ENCODE peak calls at places on chromosomes 12 and 14, in four cellular contexts. H is A172, D is fibroblast of pulmonary artery, E is AG09319. G is an unnamed sample.

GRCh38 chr12:4388032-4388431 is 8.5 kb upstream of the FGF23 start:
- DNase-seq in H (no peak), D (no peak), E (no peak), G (no peak)

GRCh38 chr12:105013892-105014291 is 27.8 kb downstream of the NOPCHAP1 start:
- DNase-seq in H (peak), D (no peak), E (no peak), G (peak)

GRCh38 chr12:111409403-111410228 is 3.9 kb downstream of the SH2B3 start:
- DNase-seq in H (peak), D (peak), E (no peak), G (no peak)

GRCh38 chr12:31234955-31235867 is 90.7 kb downstream of the SINHCAF start:
- DNase-seq in H (peak), D (peak), E (no peak), G (no peak)

GRCh38 chr12:45966486-45966885 is 23.9 kb downstream of the SCAF11 start:
- DNase-seq in H (peak), D (peak), E (no peak), G (peak)

GRCh38 chr12:89117448-89118034 is 234.8 kb downstream of the DUSP6 start:
- DNase-seq in H (peak), D (peak), E (no peak), G (no peak)

GRCh38 chr14:42316746-42317145 is 710.1 kb downstream of the LRFN5 start:
- DNase-seq in H (no peak), D (no peak), E (no peak), G (no peak)

GRCh38 chr14:45610303-45610702 is 357.3 kb upstream of the MIS18BP1 start:
- DNase-seq in H (peak), D (peak), E (no peak), G (no peak)

GRCh38 chr14:91405241-91405721 is 12.3 kb downstream of the CCDC88C start:
- DNase-seq in H (no peak), D (no peak), E (no peak), G (no peak)

GRCh38 chr14:28596336-28596735 is 170.3 kb upstream of the FOXG1 start:
- DNase-seq in H (no peak), D (peak), E (no peak), G (peak)

GRCh38 chr14:103581206-103581605 is 18.4 kb downstream of the COA8 start:
- DNase-seq in H (no peak), D (no peak), E (no peak), G (no peak)

GRCh38 chr14:77760381-77761204 is at the start of gene SNW1:
- DNase-seq in H (peak), D (peak), E (peak), G (peak)

GRCh38 chr12:2376855-2377657 is 324.3 kb downstream of the CACNA1C start:
- DNase-seq in H (no peak), D (no peak), E (no peak), G (no peak)

GRCh38 chr12:120126635-120127005 is 10.1 kb upstream of the RAB35 start:
- DNase-seq in H (no peak), D (peak), E (no peak), G (no peak)

GRCh38 chr14:63051966-63052365 is 6.7 kb upstream of the KCNH5 start:
- DNase-seq in H (no peak), D (peak), E (no peak), G (no peak)

GRCh38 chr14:42980419-42980818 is 1373.7 kb downstream of the LRFN5 start:
- DNase-seq in H (peak), D (no peak), E (no peak), G (no peak)

GRCh38 chr12:26113853-26114719 is 10.8 kb downstream of the BHLHE41 start:
- DNase-seq in H (peak), D (peak), E (peak), G (peak)

GRCh38 chr12:81208193-81208946 is 130.5 kb downstream of the ACSS3 start:
- DNase-seq in H (peak), D (no peak), E (no peak), G (no peak)

GRCh38 chr12:102811125-102811737 is 105.8 kb downstream of the PAH start:
- DNase-seq in H (peak), D (peak), E (no peak), G (no peak)

GRCh38 chr14:61621444-61621843 is 73.9 kb upstream of the HIF1A start:
- DNase-seq in H (no peak), D (no peak), E (no peak), G (no peak)

GRCh38 chr12:86249856-86250255 is 6.3 kb downstream of the MGAT4C start:
- DNase-seq in H (peak), D (peak), E (no peak), G (peak)

GRCh38 chr12:124683330-124683662 is 115.9 kb upstream of the NCOR2 start:
- DNase-seq in H (peak), D (no peak), E (no peak), G (no peak)

GRCh38 chr12:4119157-4119761 is 154.3 kb upstream of the CCND2 start:
- DNase-seq in H (no peak), D (no peak), E (no peak), G (no peak)

GRCh38 chr12:13163868-13164267 is 32.7 kb upstream of the EMP1 start:
- DNase-seq in H (no peak), D (no peak), E (no peak), G (no peak)

GRCh38 chr14:60722163-60722835 is 1.9 kb downstream of the SIX4 start:
- DNase-seq in H (peak), D (peak), E (no peak), G (no peak)

GRCh38 chr12:3061858-3062215 is 15.3 kb upstream of the TSPAN9 start:
- DNase-seq in H (no peak), D (no peak), E (no peak), G (no peak)

GRCh38 chr12:26233620-26234019 is 38.2 kb downstream of the SSPN start:
- DNase-seq in H (no peak), D (peak), E (no peak), G (peak)

GRCh38 chr14:51929920-51930682 is 59.2 kb upstream of the RTRAF start:
- DNase-seq in H (no peak), D (no peak), E (no peak), G (no peak)

GRCh38 chr12:12626471-12626870 is 14.8 kb downstream of the CREBL2 start:
- DNase-seq in H (no peak), D (no peak), E (no peak), G (no peak)

GRCh38 chr14:20412876-20413784 is at the start of gene TEP1:
- DNase-seq in H (peak), D (peak), E (peak), G (no peak)

GRCh38 chr12:121513464-121514183 is 67.2 kb downstream of the KDM2B start:
- DNase-seq in H (peak), D (no peak), E (no peak), G (no peak)

GRCh38 chr12:117695956-117696355 is 272.8 kb downstream of the KSR2 start:
- DNase-seq in H (no peak), D (no peak), E (no peak), G (no peak)

GRCh38 chr14:100540141-100540925 is 46.9 kb downstream of the BEGAIN start:
- DNase-seq in H (no peak), D (no peak), E (no peak), G (no peak)

GRCh38 chr12:120846721-120847120 is 57.4 kb downstream of the SPPL3 start:
- DNase-seq in H (no peak), D (no peak), E (peak), G (no peak)

GRCh38 chr12:116556964-116557706 is 2.0 kb upstream of the MAP1LC3B2 start:
- DNase-seq in H (peak), D (peak), E (no peak), G (no peak)

GRCh38 chr14:44309336-44309735 is 197.7 kb downstream of the FSCB start:
- DNase-seq in H (no peak), D (peak), E (no peak), G (no peak)

GRCh38 chr12:66217342-66217929 is 28.4 kb downstream of the IRAK3 start:
- DNase-seq in H (no peak), D (peak), E (no peak), G (no peak)

GRCh38 chr14:50395448-50395847 is 1.2 kb downstream of the CDKL1 start:
- DNase-seq in H (no peak), D (no peak), E (no peak), G (no peak)

GRCh38 chr14:36293824-36294223 is 26.6 kb downstream of the MBIP start:
- DNase-seq in H (no peak), D (peak), E (no peak), G (peak)

GRCh38 chr14:76056128-76056527 is 70.6 kb downstream of the IFT43 start:
- DNase-seq in H (no peak), D (peak), E (no peak), G (no peak)